ENCODE peak calls at places on chromosomes 3 and 15, in nine cellular contexts. Q is stimulated activated CD4-positive, alpha-beta T cell treated with anti-CD3 and anti-CD28 coated beads, Interleukin-15, amount 100 ng/mL, for 24 hours; X is GM20000; M is cardiac muscle cell; S is stimulated activated CD8-positive, alpha-beta memory T cell treated with anti-CD3 and anti-CD28 coated beads, Interleukin-12 subunit alpha, Interleukin-12 subunit beta, amount 100 ng/mL, for 4 hours; E is EL; B is SK-N-DZ; D is kidney tubule cell; I is NAMALWA. T is an unnamed sample.

GRCh38 chr3:21049368-21050062 is 701.5 kb downstream of the ZNF385D start:
- DNase-seq in Q (no peak), X (no peak), M (no peak), S (no peak), E (no peak), B (peak), D (no peak), I (no peak), T (no peak)

GRCh38 chr15:86235667-86236066 is 156.0 kb downstream of the AGBL1 start:
- DNase-seq in Q (no peak), X (no peak), M (no peak), S (no peak), E (no peak), B (no peak), D (no peak), I (no peak), T (no peak)

GRCh38 chr15:43941555-43941954 is 114.8 kb downstream of the WDR76 start:
- DNase-seq in Q (no peak), X (peak), M (no peak), S (no peak), E (no peak), B (no peak), D (no peak), I (peak), T (no peak)

GRCh38 chr3:175212896-175213295 is 353.8 kb downstream of the NAALADL2 start:
- DNase-seq in Q (no peak), X (no peak), M (no peak), S (no peak), E (peak), B (no peak), D (no peak), I (no peak), T (no peak)

GRCh38 chr15:43383070-43383469 is 12.2 kb downstream of the TUBGCP4 start:
- DNase-seq in Q (no peak), X (no peak), M (no peak), S (no peak), E (peak), B (no peak), D (no peak), I (no peak), T (no peak)

GRCh38 chr3:122992628-122993570 is 34.7 kb downstream of the SEMA5B start:
- DNase-seq in Q (no peak), X (no peak), M (no peak), S (no peak), E (no peak), B (peak), D (no peak), I (no peak), T (no peak)

GRCh38 chr3:33372218-33373081 is 67.8 kb downstream of the UBP1 start:
- DNase-seq in Q (peak), X (peak), M (peak), S (no peak), E (peak), B (peak), D (peak), I (peak), T (no peak)

GRCh38 chr3:184255291-184256039 is 5.9 kb downstream of the CAMK2N2 start:
- DNase-seq in Q (peak), X (no peak), M (no peak), S (no peak), E (no peak), B (no peak), D (peak), I (no peak), T (no peak)